ENCODE peak calls at places on chromosomes 4 and X, in nine cellular contexts. One of them, this sample, is unnamed.

GRCh38 chr4:85548116-85548515 is 73.2 kb downstream of the ARHGAP24 start:
- DNase-seq in fibroblast of the conjunctiva: no peak
- DNase-seq in stimulated activated CD8-positive, alpha-beta memory T cell treated with anti-CD3 and anti-CD28 coated beads, Interleukin-4, amount 100 ng/mL, for 24 hours: no peak
- DNase-seq in RPMI8226: no peak
- DNase-seq in NCI-H1417: no peak
- DNase-seq in NCI-H774: no peak
- DNase-seq in heart left ventricle: no peak
- DNase-seq in mucosa of gallbladder: no peak
- DNase-seq in SW480: no peak
- DNase-seq in this sample: no peak

GRCh38 chr4:127251423-127251822 is 381.3 kb upstream of the INTU start:
- DNase-seq in mucosa of gallbladder: no peak
- DNase-seq in fibroblast of the conjunctiva: no peak
- DNase-seq in stimulated activated CD8-positive, alpha-beta memory T cell treated with anti-CD3 and anti-CD28 coated beads, Interleukin-4, amount 100 ng/mL, for 24 hours: no peak
- DNase-seq in SW480: no peak
- DNase-seq in NCI-H1417: no peak
- DNase-seq in RPMI8226: no peak
- DNase-seq in heart left ventricle: no peak
- DNase-seq in NCI-H774: no peak
- DNase-seq in this sample: no peak

GRCh38 chrX:31355206-31355955 is 283.5 kb upstream of the FTHL17 start:
- DNase-seq in fibroblast of the conjunctiva: no peak
- DNase-seq in NCI-H1417: no peak
- DNase-seq in heart left ventricle: no peak
- DNase-seq in stimulated activated CD8-positive, alpha-beta memory T cell treated with anti-CD3 and anti-CD28 coated beads, Interleukin-4, amount 100 ng/mL, for 24 hours: no peak
- DNase-seq in mucosa of gallbladder: no peak
- DNase-seq in SW480: no peak
- DNase-seq in NCI-H774: no peak
- DNase-seq in RPMI8226: no peak
- DNase-seq in this sample: no peak

GRCh38 chr4:2923678-2924173 is 39.5 kb downstream of the NOP14 start:
- DNase-seq in NCI-H1417: no peak
- DNase-seq in mucosa of gallbladder: no peak
- DNase-seq in fibroblast of the conjunctiva: no peak
- DNase-seq in stimulated activated CD8-positive, alpha-beta memory T cell treated with anti-CD3 and anti-CD28 coated beads, Interleukin-4, amount 100 ng/mL, for 24 hours: no peak
- DNase-seq in SW480: no peak
- DNase-seq in RPMI8226: peak; percentile 76
- DNase-seq in NCI-H774: no peak
- DNase-seq in heart left ventricle: no peak
- DNase-seq in this sample: no peak

GRCh38 chr4:125994430-125994829 is 679.7 kb downstream of the FAT4 start:
- DNase-seq in fibroblast of the conjunctiva: no peak
- DNase-seq in heart left ventricle: no peak
- DNase-seq in RPMI8226: no peak
- DNase-seq in stimulated activated CD8-positive, alpha-beta memory T cell treated with anti-CD3 and anti-CD28 coated beads, Interleukin-4, amount 100 ng/mL, for 24 hours: no peak
- DNase-seq in NCI-H1417: no peak
- DNase-seq in NCI-H774: no peak
- DNase-seq in mucosa of gallbladder: no peak
- DNase-seq in SW480: no peak
- DNase-seq in this sample: no peak

GRCh38 chr4:3338976-3339531 is 46.2 kb downstream of the RGS12 start:
- DNase-seq in NCI-H1417: no peak
- DNase-seq in RPMI8226: no peak
- DNase-seq in heart left ventricle: no peak
- DNase-seq in stimulated activated CD8-positive, alpha-beta memory T cell treated with anti-CD3 and anti-CD28 coated beads, Interleukin-4, amount 100 ng/mL, for 24 hours: no peak
- DNase-seq in fibroblast of the conjunctiva: no peak
- DNase-seq in SW480: no peak
- DNase-seq in NCI-H774: no peak
- DNase-seq in mucosa of gallbladder: no peak
- DNase-seq in this sample: no peak

GRCh38 chr4:7909966-7910720 is 29.5 kb downstream of the AFAP1 start:
- DNase-seq in heart left ventricle: no peak
- DNase-seq in fibroblast of the conjunctiva: no peak
- DNase-seq in mucosa of gallbladder: no peak
- DNase-seq in SW480: no peak
- DNase-seq in NCI-H774: no peak
- DNase-seq in NCI-H1417: no peak
- DNase-seq in RPMI8226: no peak
- DNase-seq in stimulated activated CD8-positive, alpha-beta memory T cell treated with anti-CD3 and anti-CD28 coated beads, Interleukin-4, amount 100 ng/mL, for 24 hours: no peak
- DNase-seq in this sample: no peak

GRCh38 chr4:8647626-8648025 is 55.1 kb downstream of the CPZ start:
- DNase-seq in stimulated activated CD8-positive, alpha-beta memory T cell treated with anti-CD3 and anti-CD28 coated beads, Interleukin-4, amount 100 ng/mL, for 24 hours: no peak
- DNase-seq in SW480: peak; percentile 34
- DNase-seq in fibroblast of the conjunctiva: no peak
- DNase-seq in NCI-H1417: no peak
- DNase-seq in heart left ventricle: no peak
- DNase-seq in NCI-H774: no peak
- DNase-seq in RPMI8226: no peak
- DNase-seq in mucosa of gallbladder: no peak
- DNase-seq in this sample: no peak

GRCh38 chrX:125709532-125709931 is 389.9 kb downstream of the TEX13C start:
- DNase-seq in RPMI8226: no peak
- DNase-seq in stimulated activated CD8-positive, alpha-beta memory T cell treated with anti-CD3 and anti-CD28 coated beads, Interleukin-4, amount 100 ng/mL, for 24 hours: no peak
- DNase-seq in SW480: no peak
- DNase-seq in mucosa of gallbladder: no peak
- DNase-seq in NCI-H774: no peak
- DNase-seq in NCI-H1417: no peak
- DNase-seq in fibroblast of the conjunctiva: no peak
- DNase-seq in heart left ventricle: no peak
- DNase-seq in this sample: no peak

GRCh38 chrX:155148724-155149537 is 67.3 kb upstream of the VBP1 start:
- DNase-seq in NCI-H774: peak; percentile 15
- DNase-seq in fibroblast of the conjunctiva: peak; percentile 4
- DNase-seq in heart left ventricle: no peak
- DNase-seq in RPMI8226: peak; percentile 31
- DNase-seq in mucosa of gallbladder: peak; percentile 22
- DNase-seq in stimulated activated CD8-positive, alpha-beta memory T cell treated with anti-CD3 and anti-CD28 coated beads, Interleukin-4, amount 100 ng/mL, for 24 hours: no peak
- DNase-seq in SW480: peak; percentile 7
- DNase-seq in NCI-H1417: peak; percentile 31
- DNase-seq in this sample: peak; percentile 13

GRCh38 chr4:1850276-1850675 is 5.7 kb downstream of the LETM1 start:
- DNase-seq in NCI-H1417: no peak
- DNase-seq in NCI-H774: no peak
- DNase-seq in RPMI8226: no peak
- DNase-seq in fibroblast of the conjunctiva: no peak
- DNase-seq in SW480: no peak
- DNase-seq in stimulated activated CD8-positive, alpha-beta memory T cell treated with anti-CD3 and anti-CD28 coated beads, Interleukin-4, amount 100 ng/mL, for 24 hours: no peak
- DNase-seq in heart left ventricle: no peak
- DNase-seq in mucosa of gallbladder: no peak
- DNase-seq in this sample: no peak

GRCh38 chrX:12999422-12999821 is 24.5 kb downstream of the TMSB4X start:
- DNase-seq in NCI-H1417: no peak
- DNase-seq in heart left ventricle: no peak
- DNase-seq in fibroblast of the conjunctiva: no peak
- DNase-seq in SW480: no peak
- DNase-seq in mucosa of gallbladder: no peak
- DNase-seq in NCI-H774: no peak
- DNase-seq in stimulated activated CD8-positive, alpha-beta memory T cell treated with anti-CD3 and anti-CD28 coated beads, Interleukin-4, amount 100 ng/mL, for 24 hours: no peak
- DNase-seq in RPMI8226: peak; percentile 80
- DNase-seq in this sample: no peak

GRCh38 chr4:37381040-37381668 is 136.6 kb downstream of the NWD2 start:
- DNase-seq in RPMI8226: no peak
- DNase-seq in SW480: no peak
- DNase-seq in heart left ventricle: no peak
- DNase-seq in NCI-H774: no peak
- DNase-seq in stimulated activated CD8-positive, alpha-beta memory T cell treated with anti-CD3 and anti-CD28 coated beads, Interleukin-4, amount 100 ng/mL, for 24 hours: no peak
- DNase-seq in NCI-H1417: peak; percentile 24
- DNase-seq in fibroblast of the conjunctiva: no peak
- DNase-seq in mucosa of gallbladder: no peak
- DNase-seq in this sample: no peak

GRCh38 chr4:132565542-132565941 is 583.6 kb upstream of the PCDH10 start:
- DNase-seq in RPMI8226: no peak
- DNase-seq in SW480: no peak
- DNase-seq in stimulated activated CD8-positive, alpha-beta memory T cell treated with anti-CD3 and anti-CD28 coated beads, Interleukin-4, amount 100 ng/mL, for 24 hours: no peak
- DNase-seq in fibroblast of the conjunctiva: no peak
- DNase-seq in mucosa of gallbladder: no peak
- DNase-seq in NCI-H774: no peak
- DNase-seq in heart left ventricle: no peak
- DNase-seq in NCI-H1417: no peak
- DNase-seq in this sample: no peak

GRCh38 chr4:26724522-26724921 is 136.1 kb upstream of the STIM2 start:
- DNase-seq in heart left ventricle: no peak
- DNase-seq in RPMI8226: no peak
- DNase-seq in stimulated activated CD8-positive, alpha-beta memory T cell treated with anti-CD3 and anti-CD28 coated beads, Interleukin-4, amount 100 ng/mL, for 24 hours: no peak
- DNase-seq in NCI-H1417: no peak
- DNase-seq in mucosa of gallbladder: no peak
- DNase-seq in SW480: no peak
- DNase-seq in NCI-H774: no peak
- DNase-seq in fibroblast of the conjunctiva: no peak
- DNase-seq in this sample: no peak

GRCh38 chr4:112951362-112951962 is 98.0 kb upstream of the ANK2 start:
- DNase-seq in NCI-H774: no peak
- DNase-seq in RPMI8226: no peak
- DNase-seq in NCI-H1417: no peak
- DNase-seq in stimulated activated CD8-positive, alpha-beta memory T cell treated with anti-CD3 and anti-CD28 coated beads, Interleukin-4, amount 100 ng/mL, for 24 hours: no peak
- DNase-seq in fibroblast of the conjunctiva: no peak
- DNase-seq in SW480: peak; percentile 5
- DNase-seq in mucosa of gallbladder: no peak
- DNase-seq in heart left ventricle: no peak
- DNase-seq in this sample: no peak

GRCh38 chrX:104319346-104319745 is 64.6 kb upstream of the ESX1 start:
- DNase-seq in NCI-H774: no peak
- DNase-seq in stimulated activated CD8-positive, alpha-beta memory T cell treated with anti-CD3 and anti-CD28 coated beads, Interleukin-4, amount 100 ng/mL, for 24 hours: no peak
- DNase-seq in NCI-H1417: no peak
- DNase-seq in fibroblast of the conjunctiva: no peak
- DNase-seq in RPMI8226: no peak
- DNase-seq in mucosa of gallbladder: no peak
- DNase-seq in heart left ventricle: no peak
- DNase-seq in SW480: no peak
- DNase-seq in this sample: no peak

GRCh38 chrX:106933538-106933961 is 13.3 kb downstream of the CLDN2 start:
- DNase-seq in SW480: peak; percentile 9
- DNase-seq in fibroblast of the conjunctiva: no peak
- DNase-seq in heart left ventricle: no peak
- DNase-seq in stimulated activated CD8-positive, alpha-beta memory T cell treated with anti-CD3 and anti-CD28 coated beads, Interleukin-4, amount 100 ng/mL, for 24 hours: no peak
- DNase-seq in NCI-H774: no peak
- DNase-seq in NCI-H1417: no peak
- DNase-seq in RPMI8226: no peak
- DNase-seq in mucosa of gallbladder: peak; percentile 54
- DNase-seq in this sample: no peak

GRCh38 chr4:54234497-54235205 is 5.6 kb downstream of the PDGFRA start:
- DNase-seq in RPMI8226: no peak
- DNase-seq in SW480: no peak
- DNase-seq in heart left ventricle: no peak
- DNase-seq in mucosa of gallbladder: no peak
- DNase-seq in NCI-H774: no peak
- DNase-seq in NCI-H1417: no peak
- DNase-seq in fibroblast of the conjunctiva: no peak
- DNase-seq in stimulated activated CD8-positive, alpha-beta memory T cell treated with anti-CD3 and anti-CD28 coated beads, Interleukin-4, amount 100 ng/mL, for 24 hours: no peak
- DNase-seq in this sample: no peak

GRCh38 chr4:16794816-16795445 is 103.5 kb downstream of the LDB2 start:
- DNase-seq in fibroblast of the conjunctiva: peak; percentile 47
- DNase-seq in mucosa of gallbladder: peak; percentile 80
- DNase-seq in NCI-H774: peak; percentile 4
- DNase-seq in SW480: peak; percentile 6
- DNase-seq in NCI-H1417: peak; percentile 23
- DNase-seq in heart left ventricle: peak; percentile 56
- DNase-seq in stimulated activated CD8-positive, alpha-beta memory T cell treated with anti-CD3 and anti-CD28 coated beads, Interleukin-4, amount 100 ng/mL, for 24 hours: peak; percentile 5
- DNase-seq in RPMI8226: peak; percentile 20
- DNase-seq in this sample: peak; percentile 9

GRCh38 chrX:20306668-20307067 is 40.0 kb upstream of the RPS6KA3 start:
- DNase-seq in NCI-H1417: no peak
- DNase-seq in stimulated activated CD8-positive, alpha-beta memory T cell treated with anti-CD3 and anti-CD28 coated beads, Interleukin-4, amount 100 ng/mL, for 24 hours: no peak
- DNase-seq in NCI-H774: no peak
- DNase-seq in fibroblast of the conjunctiva: no peak
- DNase-seq in mucosa of gallbladder: no peak
- DNase-seq in RPMI8226: no peak
- DNase-seq in SW480: no peak
- DNase-seq in heart left ventricle: no peak
- DNase-seq in this sample: no peak

GRCh38 chr4:4969298-4969697 is 50.0 kb downstream of the CYTL1 start:
- DNase-seq in mucosa of gallbladder: peak; percentile 34
- DNase-seq in stimulated activated CD8-positive, alpha-beta memory T cell treated with anti-CD3 and anti-CD28 coated beads, Interleukin-4, amount 100 ng/mL, for 24 hours: no peak
- DNase-seq in NCI-H774: no peak
- DNase-seq in fibroblast of the conjunctiva: peak; percentile 8
- DNase-seq in heart left ventricle: no peak
- DNase-seq in SW480: peak; percentile 6
- DNase-seq in RPMI8226: no peak
- DNase-seq in NCI-H1417: no peak
- DNase-seq in this sample: no peak

GRCh38 chrX:68681443-68681941 is 34.0 kb downstream of the STARD8 start:
- DNase-seq in NCI-H774: no peak
- DNase-seq in SW480: peak; percentile 53
- DNase-seq in fibroblast of the conjunctiva: peak; percentile 54
- DNase-seq in NCI-H1417: no peak
- DNase-seq in heart left ventricle: peak; percentile 33
- DNase-seq in RPMI8226: no peak
- DNase-seq in mucosa of gallbladder: no peak
- DNase-seq in stimulated activated CD8-positive, alpha-beta memory T cell treated with anti-CD3 and anti-CD28 coated beads, Interleukin-4, amount 100 ng/mL, for 24 hours: no peak
- DNase-seq in this sample: no peak

GRCh38 chr4:8315343-8316250 is 46.0 kb downstream of the HTRA3 start:
- DNase-seq in SW480: peak; percentile 65
- DNase-seq in fibroblast of the conjunctiva: peak; percentile 51
- DNase-seq in mucosa of gallbladder: peak; percentile 46
- DNase-seq in stimulated activated CD8-positive, alpha-beta memory T cell treated with anti-CD3 and anti-CD28 coated beads, Interleukin-4, amount 100 ng/mL, for 24 hours: no peak
- DNase-seq in heart left ventricle: peak; percentile 35
- DNase-seq in NCI-H774: peak; percentile 57
- DNase-seq in RPMI8226: peak; percentile 88
- DNase-seq in NCI-H1417: peak; percentile 51
- DNase-seq in this sample: no peak

GRCh38 chrX:13059676-13060499 is 15.5 kb upstream of the FAM9C start:
- DNase-seq in RPMI8226: no peak
- DNase-seq in fibroblast of the conjunctiva: peak; percentile 16
- DNase-seq in heart left ventricle: no peak
- DNase-seq in SW480: no peak
- DNase-seq in mucosa of gallbladder: peak; percentile 52
- DNase-seq in NCI-H1417: no peak
- DNase-seq in NCI-H774: no peak
- DNase-seq in stimulated activated CD8-positive, alpha-beta memory T cell treated with anti-CD3 and anti-CD28 coated beads, Interleukin-4, amount 100 ng/mL, for 24 hours: no peak
- DNase-seq in this sample: no peak

GRCh38 chrX:63755892-63756291 is 29.1 kb downstream of the ARHGEF9 start:
- DNase-seq in NCI-H1417: no peak
- DNase-seq in fibroblast of the conjunctiva: no peak
- DNase-seq in mucosa of gallbladder: no peak
- DNase-seq in SW480: no peak
- DNase-seq in heart left ventricle: no peak
- DNase-seq in RPMI8226: no peak
- DNase-seq in NCI-H774: no peak
- DNase-seq in stimulated activated CD8-positive, alpha-beta memory T cell treated with anti-CD3 and anti-CD28 coated beads, Interleukin-4, amount 100 ng/mL, for 24 hours: no peak
- DNase-seq in this sample: no peak

GRCh38 chr4:159308571-159309340 is 205.9 kb downstream of the RAPGEF2 start:
- DNase-seq in heart left ventricle: no peak
- DNase-seq in SW480: no peak
- DNase-seq in NCI-H774: no peak
- DNase-seq in stimulated activated CD8-positive, alpha-beta memory T cell treated with anti-CD3 and anti-CD28 coated beads, Interleukin-4, amount 100 ng/mL, for 24 hours: no peak
- DNase-seq in mucosa of gallbladder: no peak
- DNase-seq in NCI-H1417: no peak
- DNase-seq in RPMI8226: no peak
- DNase-seq in fibroblast of the conjunctiva: no peak
- DNase-seq in this sample: no peak

GRCh38 chr4:33494150-33494549 is 2750.2 kb downstream of the ARAP2 start:
- DNase-seq in fibroblast of the conjunctiva: peak; percentile 2
- DNase-seq in stimulated activated CD8-positive, alpha-beta memory T cell treated with anti-CD3 and anti-CD28 coated beads, Interleukin-4, amount 100 ng/mL, for 24 hours: no peak
- DNase-seq in NCI-H774: no peak
- DNase-seq in SW480: no peak
- DNase-seq in RPMI8226: no peak
- DNase-seq in NCI-H1417: no peak
- DNase-seq in mucosa of gallbladder: no peak
- DNase-seq in heart left ventricle: no peak
- DNase-seq in this sample: no peak

GRCh38 chrX:78455901-78456300 is 128.5 kb upstream of the CYSLTR1 start:
- DNase-seq in SW480: no peak
- DNase-seq in mucosa of gallbladder: no peak
- DNase-seq in heart left ventricle: no peak
- DNase-seq in NCI-H1417: no peak
- DNase-seq in RPMI8226: no peak
- DNase-seq in stimulated activated CD8-positive, alpha-beta memory T cell treated with anti-CD3 and anti-CD28 coated beads, Interleukin-4, amount 100 ng/mL, for 24 hours: no peak
- DNase-seq in fibroblast of the conjunctiva: no peak
- DNase-seq in NCI-H774: no peak
- DNase-seq in this sample: no peak

GRCh38 chr4:140359571-140360427 is 13.6 kb upstream of the SCOC start:
- DNase-seq in fibroblast of the conjunctiva: peak; percentile 77
- DNase-seq in heart left ventricle: peak; percentile 63
- DNase-seq in SW480: peak; percentile 73
- DNase-seq in NCI-H774: peak; percentile 65
- DNase-seq in RPMI8226: peak; percentile 82
- DNase-seq in stimulated activated CD8-positive, alpha-beta memory T cell treated with anti-CD3 and anti-CD28 coated beads, Interleukin-4, amount 100 ng/mL, for 24 hours: peak; percentile 65
- DNase-seq in NCI-H1417: peak; percentile 85
- DNase-seq in mucosa of gallbladder: peak; percentile 79
- DNase-seq in this sample: peak; percentile 83

GRCh38 chr4:1809754-1810502 is 16.8 kb downstream of the FGFR3 start:
- DNase-seq in RPMI8226: peak; percentile 63
- DNase-seq in NCI-H1417: peak; percentile 40
- DNase-seq in fibroblast of the conjunctiva: peak; percentile 29
- DNase-seq in heart left ventricle: peak; percentile 54
- DNase-seq in stimulated activated CD8-positive, alpha-beta memory T cell treated with anti-CD3 and anti-CD28 coated beads, Interleukin-4, amount 100 ng/mL, for 24 hours: peak; percentile 62
- DNase-seq in SW480: peak; percentile 57
- DNase-seq in NCI-H774: peak; percentile 5
- DNase-seq in mucosa of gallbladder: peak; percentile 56
- DNase-seq in this sample: peak; percentile 87